ENCODE peak calls at places on chromosomes 1 and 21, in four cellular contexts. One of them, this sample, is unnamed.

GRCh38 chr1:24946861-24947658 is 17.0 kb upstream of the RUNX3 start:
- DNase-seq in heart left ventricle: no peak
- DNase-seq in dorsolateral prefrontal cortex: no peak
- DNase-seq in esophagus squamous epithelium: no peak
- DNase-seq in this sample: no peak

GRCh38 chr1:151584278-151584677 is 27.6 kb upstream of the SNX27 start:
- DNase-seq in heart left ventricle: no peak
- DNase-seq in dorsolateral prefrontal cortex: no peak
- DNase-seq in esophagus squamous epithelium: no peak
- DNase-seq in this sample: no peak

GRCh38 chr1:162680419-162681126 is 48.3 kb downstream of the DDR2 start:
- DNase-seq in heart left ventricle: no peak
- DNase-seq in dorsolateral prefrontal cortex: no peak
- DNase-seq in esophagus squamous epithelium: no peak
- DNase-seq in this sample: no peak

GRCh38 chr1:8351693-8352470 is 34.0 kb downstream of the SLC45A1 start:
- DNase-seq in heart left ventricle: peak; percentile 35
- DNase-seq in dorsolateral prefrontal cortex: no peak
- DNase-seq in esophagus squamous epithelium: no peak
- DNase-seq in this sample: no peak

GRCh38 chr1:24459551-24460266 is 42.9 kb upstream of the RCAN3 start:
- DNase-seq in heart left ventricle: no peak
- DNase-seq in dorsolateral prefrontal cortex: no peak
- DNase-seq in esophagus squamous epithelium: no peak
- DNase-seq in this sample: no peak

GRCh38 chr1:14778882-14779594 is 180.6 kb downstream of the KAZN start:
- DNase-seq in heart left ventricle: no peak
- DNase-seq in dorsolateral prefrontal cortex: no peak
- DNase-seq in esophagus squamous epithelium: no peak
- DNase-seq in this sample: no peak

GRCh38 chr1:241944300-241944699 is 13.3 kb upstream of the BECN2 start:
- DNase-seq in heart left ventricle: no peak
- DNase-seq in dorsolateral prefrontal cortex: no peak
- DNase-seq in esophagus squamous epithelium: no peak
- DNase-seq in this sample: no peak

GRCh38 chr21:44485254-44485793 is 30.0 kb downstream of the LRRC3 start:
- DNase-seq in heart left ventricle: no peak
- DNase-seq in dorsolateral prefrontal cortex: no peak
- DNase-seq in esophagus squamous epithelium: no peak
- DNase-seq in this sample: no peak

GRCh38 chr1:42259739-42260064 is 75.3 kb downstream of the FOXJ3 start:
- DNase-seq in heart left ventricle: no peak
- DNase-seq in dorsolateral prefrontal cortex: no peak
- DNase-seq in esophagus squamous epithelium: no peak
- DNase-seq in this sample: no peak

GRCh38 chr1:168782731-168783130 is 53.7 kb upstream of the DPT start:
- DNase-seq in heart left ventricle: no peak
- DNase-seq in dorsolateral prefrontal cortex: no peak
- DNase-seq in esophagus squamous epithelium: no peak
- DNase-seq in this sample: no peak

GRCh38 chr21:34221331-34222030 is 142.3 kb upstream of the KCNE2 start:
- DNase-seq in heart left ventricle: no peak
- DNase-seq in dorsolateral prefrontal cortex: no peak
- DNase-seq in esophagus squamous epithelium: no peak
- DNase-seq in this sample: no peak

GRCh38 chr21:29362758-29363157 is 64.0 kb downstream of the BACH1 start:
- DNase-seq in heart left ventricle: no peak
- DNase-seq in dorsolateral prefrontal cortex: no peak
- DNase-seq in esophagus squamous epithelium: no peak
- DNase-seq in this sample: no peak

GRCh38 chr1:203173156-203173555 is 2.5 kb downstream of the MYBPH start:
- DNase-seq in heart left ventricle: no peak
- DNase-seq in dorsolateral prefrontal cortex: no peak
- DNase-seq in esophagus squamous epithelium: no peak
- DNase-seq in this sample: no peak

GRCh38 chr21:41650526-41651145 is 116.2 kb downstream of the RIPK4 start:
- DNase-seq in heart left ventricle: no peak
- DNase-seq in dorsolateral prefrontal cortex: no peak
- DNase-seq in esophagus squamous epithelium: no peak
- DNase-seq in this sample: no peak

GRCh38 chr1:117609471-117609911 is 3.6 kb downstream of the TENT5C start:
- DNase-seq in heart left ventricle: peak; percentile 81
- DNase-seq in dorsolateral prefrontal cortex: peak; percentile 41
- DNase-seq in esophagus squamous epithelium: no peak
- DNase-seq in this sample: no peak

GRCh38 chr21:43311303-43311817 is 115.6 kb downstream of the SIK1 start:
- DNase-seq in heart left ventricle: peak; percentile 2
- DNase-seq in dorsolateral prefrontal cortex: no peak
- DNase-seq in esophagus squamous epithelium: no peak
- DNase-seq in this sample: no peak

GRCh38 chr1:218480137-218480536 is 135.0 kb downstream of the TGFB2 start:
- DNase-seq in heart left ventricle: no peak
- DNase-seq in dorsolateral prefrontal cortex: no peak
- DNase-seq in esophagus squamous epithelium: no peak
- DNase-seq in this sample: no peak

GRCh38 chr1:157431751-157432150 is 120.6 kb downstream of the FCRL5 start:
- DNase-seq in heart left ventricle: no peak
- DNase-seq in dorsolateral prefrontal cortex: no peak
- DNase-seq in esophagus squamous epithelium: no peak
- DNase-seq in this sample: no peak

GRCh38 chr1:19765623-19766022 is 34.1 kb downstream of the TMCO4 start:
- DNase-seq in heart left ventricle: no peak
- DNase-seq in dorsolateral prefrontal cortex: no peak
- DNase-seq in esophagus squamous epithelium: no peak
- DNase-seq in this sample: no peak

GRCh38 chr1:2170211-2170610 is 24.4 kb downstream of the FAAP20 start:
- DNase-seq in heart left ventricle: no peak
- DNase-seq in dorsolateral prefrontal cortex: no peak
- DNase-seq in esophagus squamous epithelium: no peak
- DNase-seq in this sample: no peak

GRCh38 chr1:15957221-15958090 is 18.4 kb downstream of the ZBTB17 start:
- DNase-seq in heart left ventricle: no peak
- DNase-seq in dorsolateral prefrontal cortex: no peak
- DNase-seq in esophagus squamous epithelium: no peak
- DNase-seq in this sample: no peak
- TF ChIP-seq CTCF in heart left ventricle: no peak
- TF ChIP-seq CTCF in dorsolateral prefrontal cortex: peak; percentile 30
- TF ChIP-seq CTCF in esophagus squamous epithelium: peak; percentile 14
- TF ChIP-seq CTCF in this sample: peak; percentile 63

DNA sequence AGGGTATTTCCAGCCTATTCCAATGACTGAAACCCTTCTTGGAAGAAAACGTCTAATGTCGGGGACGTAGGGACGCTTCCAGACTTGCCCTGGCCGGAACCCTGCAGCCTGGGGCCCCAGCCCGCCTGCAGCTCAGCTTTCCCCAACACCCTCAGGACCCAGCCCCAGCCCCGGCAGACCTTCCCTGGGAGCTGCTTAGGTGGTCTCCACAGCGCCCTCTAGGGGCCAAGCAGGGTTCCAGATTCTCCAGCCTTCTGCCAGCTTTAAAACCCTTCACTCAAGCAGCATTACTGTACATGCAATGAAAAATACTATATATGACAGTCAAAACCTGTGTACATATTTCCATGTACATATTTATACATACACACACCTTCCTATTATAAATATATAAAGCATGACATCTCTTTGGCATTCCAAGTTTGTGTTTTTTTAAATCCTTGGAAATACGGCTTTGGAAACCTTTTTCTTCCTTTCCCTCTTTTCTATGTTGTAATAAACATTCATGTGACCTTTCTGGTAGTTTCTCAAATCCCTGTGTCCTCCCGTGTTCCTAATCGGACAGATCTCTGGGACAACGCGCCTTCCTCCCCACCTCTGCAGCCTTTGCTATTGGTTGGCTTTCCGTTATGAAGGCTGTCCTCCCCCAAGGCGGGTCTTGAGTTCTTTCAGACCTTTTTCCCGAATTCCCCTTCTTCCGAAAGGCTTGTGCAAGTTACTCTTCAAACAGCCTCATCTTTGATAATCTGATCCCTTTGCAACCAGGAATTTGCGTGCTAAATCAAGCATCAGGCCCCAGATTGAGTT is 60.3 kb downstream of the STUM start:
- DNase-seq in heart left ventricle: peak; percentile 69
- DNase-seq in dorsolateral prefrontal cortex: peak; percentile 71
- DNase-seq in esophagus squamous epithelium: no peak
- DNase-seq in this sample: no peak
- H3K4me3 ChIP-seq in heart left ventricle: no peak overlapping the region
- H3K4me3 ChIP-seq in dorsolateral prefrontal cortex: no peak overlapping the region
- H3K4me3 ChIP-seq in esophagus squamous epithelium: no peak overlapping the region
- H3K4me3 ChIP-seq in this sample: no peak overlapping the region

GRCh38 chr1:187396929-187397796 is 568.4 kb downstream of the PLA2G4A start:
- DNase-seq in heart left ventricle: no peak
- DNase-seq in dorsolateral prefrontal cortex: no peak
- DNase-seq in esophagus squamous epithelium: no peak
- DNase-seq in this sample: no peak

DNA sequence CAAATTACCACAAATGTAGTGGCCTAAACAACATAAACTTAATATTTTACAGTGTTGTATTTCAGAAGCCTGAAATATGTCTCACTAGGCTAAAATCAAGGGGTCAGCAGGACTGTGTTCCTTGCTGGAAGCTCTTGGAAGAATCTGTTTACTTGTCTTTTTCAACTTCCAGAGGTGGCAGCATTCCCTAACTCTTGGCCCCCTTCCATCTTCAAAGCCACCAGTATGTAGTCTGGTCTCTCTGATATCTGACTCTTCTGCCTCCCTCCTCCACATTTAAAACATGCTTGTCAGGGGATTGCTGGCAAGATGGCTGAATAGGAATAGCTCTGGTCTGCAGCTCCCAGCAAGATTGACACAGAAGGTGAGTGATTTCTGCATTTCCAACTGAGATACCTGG is 567.5 kb downstream of the PLA2G4A start:
- DNase-seq in heart left ventricle: no peak
- DNase-seq in dorsolateral prefrontal cortex: no peak
- DNase-seq in esophagus squamous epithelium: no peak
- DNase-seq in this sample: no peak
- TF ChIP-seq CTCF in heart left ventricle: no peak
- TF ChIP-seq CTCF in dorsolateral prefrontal cortex: no peak
- TF ChIP-seq CTCF in esophagus squamous epithelium: no peak
- TF ChIP-seq CTCF in this sample: no peak

GRCh38 chr1:161099090-161099802 is 1.1 kb downstream of the KLHDC9 start:
- DNase-seq in heart left ventricle: no peak
- DNase-seq in dorsolateral prefrontal cortex: no peak
- DNase-seq in esophagus squamous epithelium: no peak
- DNase-seq in this sample: no peak
- H3K4me3 ChIP-seq in heart left ventricle: peak overlapping the region; percentile 72
- H3K4me3 ChIP-seq in dorsolateral prefrontal cortex: peak overlapping the region; percentile 80
- H3K4me3 ChIP-seq in esophagus squamous epithelium: no peak overlapping the region
- H3K4me3 ChIP-seq in this sample: no peak overlapping the region

GRCh38 chr1:39205781-39206464 is 1.4 kb downstream of the MACF1 start:
- DNase-seq in heart left ventricle: no peak
- DNase-seq in dorsolateral prefrontal cortex: no peak
- DNase-seq in esophagus squamous epithelium: no peak
- DNase-seq in this sample: no peak

GRCh38 chr1:39205102-39205780 is 746 bp downstream of the MACF1 start:
- DNase-seq in heart left ventricle: peak; percentile 66
- DNase-seq in dorsolateral prefrontal cortex: no peak
- DNase-seq in esophagus squamous epithelium: no peak
- DNase-seq in this sample: no peak

GRCh38 chr1:39199593-39199992 is 4.9 kb upstream of the MACF1 start:
- DNase-seq in heart left ventricle: no peak
- DNase-seq in dorsolateral prefrontal cortex: no peak
- DNase-seq in esophagus squamous epithelium: no peak
- DNase-seq in this sample: no peak

DNA sequence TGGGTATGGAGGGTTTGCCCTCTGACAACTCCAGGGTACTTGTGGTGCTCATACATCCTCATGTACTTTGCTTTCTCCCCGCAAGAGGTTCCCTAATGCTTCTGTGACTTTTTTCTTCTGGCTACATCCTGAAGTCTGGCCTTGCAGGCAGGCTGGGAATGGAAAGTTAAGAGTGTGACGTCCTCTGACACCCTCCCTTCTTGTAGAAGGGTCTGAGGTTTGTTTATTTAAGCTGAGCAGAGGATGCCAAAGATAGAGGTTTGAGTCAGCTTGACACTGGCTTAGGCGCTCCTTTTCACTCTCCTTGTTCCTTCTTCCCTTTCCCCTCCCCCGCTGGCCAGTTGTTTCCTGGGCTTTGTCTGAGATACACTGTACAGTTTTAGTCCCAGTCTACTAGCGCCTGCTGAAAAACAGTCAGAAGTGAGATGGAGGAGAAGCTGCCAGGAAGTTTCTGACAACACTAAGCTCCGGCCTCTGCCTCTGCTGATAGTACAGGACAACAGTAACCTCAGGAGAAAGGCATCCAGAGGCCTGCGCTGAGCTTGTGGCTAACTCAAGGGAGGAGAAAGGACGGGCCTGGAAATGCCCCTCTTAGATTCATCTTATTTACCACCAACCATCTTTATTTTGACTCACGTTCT is at the start of gene MACF1:
- DNase-seq in heart left ventricle: peak; percentile 74
- DNase-seq in dorsolateral prefrontal cortex: no peak
- DNase-seq in esophagus squamous epithelium: no peak
- DNase-seq in this sample: no peak
- TF ChIP-seq CTCF in heart left ventricle: peak; percentile 45
- TF ChIP-seq CTCF in dorsolateral prefrontal cortex: no peak
- TF ChIP-seq CTCF in esophagus squamous epithelium: peak; percentile 37
- TF ChIP-seq CTCF in this sample: peak; percentile 36

DNA sequence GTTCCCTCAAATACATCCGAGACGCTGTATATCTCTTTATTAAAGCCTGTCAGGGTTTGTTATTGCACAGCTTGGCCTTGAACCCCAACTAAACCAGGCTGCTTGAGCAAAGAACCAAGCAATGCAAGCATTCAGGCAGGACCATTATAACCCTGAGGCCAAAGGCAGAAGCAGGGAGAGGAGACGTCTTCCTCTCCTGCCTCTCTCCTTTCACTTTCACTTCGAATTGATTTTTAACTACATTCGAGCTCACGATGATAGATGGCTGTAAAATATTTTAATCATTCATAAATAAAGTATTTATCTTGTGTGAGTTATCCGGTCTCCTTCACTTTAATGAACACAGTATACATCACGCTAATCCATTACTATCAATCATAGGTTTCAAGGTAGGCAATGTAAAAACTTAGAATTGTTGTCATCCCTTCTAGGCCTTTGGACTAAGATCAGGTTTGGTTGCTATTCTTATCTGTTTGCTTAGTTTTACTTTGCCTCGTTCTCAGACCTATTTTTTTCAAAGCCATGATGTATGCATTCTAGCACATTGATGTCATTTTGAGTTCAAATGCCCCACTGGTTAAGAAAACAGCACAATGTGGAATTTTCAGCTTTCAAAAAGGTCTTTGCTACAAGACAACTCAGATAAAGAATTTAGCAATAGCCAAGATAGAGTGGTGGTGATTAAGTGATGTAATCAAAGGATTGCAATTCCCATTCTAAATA is 480.2 kb upstream of the RUNX1 start:
- DNase-seq in heart left ventricle: no peak
- DNase-seq in dorsolateral prefrontal cortex: no peak
- DNase-seq in esophagus squamous epithelium: no peak
- DNase-seq in this sample: no peak
- H3K4me3 ChIP-seq in heart left ventricle: peak overlapping the region; percentile 47
- H3K4me3 ChIP-seq in dorsolateral prefrontal cortex: peak overlapping the region; percentile 35
- H3K4me3 ChIP-seq in esophagus squamous epithelium: peak overlapping the region; percentile 36
- H3K4me3 ChIP-seq in this sample: peak overlapping the region; percentile 56